ENCODE peak calls at places on chromosomes 12 and 14, in seven cellular contexts. One of them, this sample, is unnamed.

GRCh38 chr12:78185109-78185508 is 354.4 kb downstream of the NAV3 start:
- DNase-seq in HCT116: no peak
- DNase-seq in HepG2: no peak
- DNase-seq in H1: no peak
- DNase-seq in Panc1: no peak
- DNase-seq in K562: no peak
- DNase-seq in GM12878: no peak
- DNase-seq in this sample: no peak

GRCh38 chr12:47586952-47587669 is 118.7 kb downstream of the RPAP3 start:
- DNase-seq in H1: no peak
- DNase-seq in GM12878: no peak
- DNase-seq in HepG2: no peak
- DNase-seq in HCT116: no peak
- DNase-seq in Panc1: no peak
- DNase-seq in K562: no peak
- DNase-seq in this sample: no peak

GRCh38 chr12:55068416-55069010 is 48.7 kb downstream of the NEUROD4 start:
- DNase-seq in Panc1: peak; percentile 35
- DNase-seq in K562: peak; percentile 64
- DNase-seq in HepG2: peak; percentile 30
- DNase-seq in H1: no peak
- DNase-seq in GM12878: no peak
- DNase-seq in HCT116: peak; percentile 51
- DNase-seq in this sample: peak; percentile 48

GRCh38 chr12:98373019-98373554 is 142.3 kb upstream of the TMPO start:
- DNase-seq in H1: no peak
- DNase-seq in HepG2: peak; percentile 30
- DNase-seq in HCT116: peak; percentile 39
- DNase-seq in GM12878: no peak
- DNase-seq in K562: peak; percentile 44
- DNase-seq in Panc1: no peak
- DNase-seq in this sample: peak; percentile 43

GRCh38 chr12:41151789-41152188 is 36.3 kb upstream of the PDZRN4 start:
- DNase-seq in K562: no peak
- DNase-seq in HCT116: no peak
- DNase-seq in GM12878: no peak
- DNase-seq in H1: no peak
- DNase-seq in HepG2: no peak
- DNase-seq in Panc1: no peak
- DNase-seq in this sample: no peak

GRCh38 chr12:37666069-37666781 is 650.3 kb upstream of the ALG10B start:
- DNase-seq in HepG2: no peak
- DNase-seq in K562: no peak
- DNase-seq in GM12878: no peak
- DNase-seq in H1: no peak
- DNase-seq in Panc1: no peak
- DNase-seq in HCT116: no peak
- DNase-seq in this sample: no peak

GRCh38 chr14:49982522-49982951 is 89.7 kb downstream of the ARF6 start:
- DNase-seq in GM12878: no peak
- DNase-seq in H1: no peak
- DNase-seq in K562: no peak
- DNase-seq in Panc1: no peak
- DNase-seq in HCT116: no peak
- DNase-seq in HepG2: no peak
- DNase-seq in this sample: no peak

GRCh38 chr14:87306770-87307169 is 686.2 kb downstream of the GALC start:
- DNase-seq in GM12878: no peak
- DNase-seq in H1: no peak
- DNase-seq in HepG2: no peak
- DNase-seq in K562: no peak
- DNase-seq in HCT116: no peak
- DNase-seq in Panc1: no peak
- DNase-seq in this sample: no peak

GRCh38 chr14:68137704-68138619 is 318.4 kb downstream of the RAD51B start:
- DNase-seq in K562: peak; percentile 13
- DNase-seq in HepG2: peak; percentile 77
- DNase-seq in GM12878: no peak
- DNase-seq in HCT116: peak; percentile 84
- DNase-seq in H1: peak; percentile 79
- DNase-seq in Panc1: peak; percentile 87
- DNase-seq in this sample: peak; percentile 5

GRCh38 chr14:60736494-60736893 is 1.9 kb downstream of the MNAT1 start:
- DNase-seq in H1: no peak
- DNase-seq in HepG2: peak; percentile 71
- DNase-seq in K562: no peak
- DNase-seq in HCT116: no peak
- DNase-seq in GM12878: no peak
- DNase-seq in Panc1: no peak
- DNase-seq in this sample: no peak

GRCh38 chr14:69928111-69928523 is 48.9 kb downstream of the SMOC1 start:
- DNase-seq in K562: no peak
- DNase-seq in H1: no peak
- DNase-seq in GM12878: no peak
- DNase-seq in HepG2: no peak
- DNase-seq in HCT116: no peak
- DNase-seq in Panc1: no peak
- DNase-seq in this sample: no peak

GRCh38 chr14:95183532-95184412 is 26.4 kb upstream of the DICER1 start:
- DNase-seq in H1: no peak
- DNase-seq in HCT116: no peak
- DNase-seq in GM12878: peak; percentile 25
- DNase-seq in Panc1: no peak
- DNase-seq in HepG2: no peak
- DNase-seq in K562: no peak
- DNase-seq in this sample: no peak

GRCh38 chr14:41120400-41120799 is 486.3 kb upstream of the LRFN5 start:
- DNase-seq in H1: no peak
- DNase-seq in Panc1: no peak
- DNase-seq in K562: no peak
- DNase-seq in GM12878: no peak
- DNase-seq in HepG2: no peak
- DNase-seq in HCT116: no peak
- DNase-seq in this sample: no peak

GRCh38 chr14:58455593-58456265 is 28.2 kb downstream of the KIAA0586 start:
- DNase-seq in K562: no peak
- DNase-seq in Panc1: peak; percentile 76
- DNase-seq in HepG2: no peak
- DNase-seq in H1: peak; percentile 7
- DNase-seq in HCT116: no peak
- DNase-seq in GM12878: no peak
- DNase-seq in this sample: no peak

GRCh38 chr14:103545915-103546650 is 16.4 kb downstream of the BAG5 start:
- DNase-seq in HepG2: no peak
- DNase-seq in Panc1: no peak
- DNase-seq in H1: no peak
- DNase-seq in HCT116: no peak
- DNase-seq in GM12878: no peak
- DNase-seq in K562: no peak
- DNase-seq in this sample: peak; percentile 31

GRCh38 chr12:66103011-66103913 is 27.3 kb downstream of the LLPH start:
- DNase-seq in Panc1: no peak
- DNase-seq in HepG2: no peak
- DNase-seq in K562: peak; percentile 12
- DNase-seq in H1: no peak
- DNase-seq in HCT116: peak; percentile 24
- DNase-seq in GM12878: no peak
- DNase-seq in this sample: no peak

GRCh38 chr12:70427611-70428010 is 61.5 kb downstream of the KCNMB4 start:
- DNase-seq in GM12878: no peak
- DNase-seq in K562: no peak
- DNase-seq in H1: no peak
- DNase-seq in HepG2: no peak
- DNase-seq in HCT116: no peak
- DNase-seq in Panc1: no peak
- DNase-seq in this sample: no peak

DNA sequence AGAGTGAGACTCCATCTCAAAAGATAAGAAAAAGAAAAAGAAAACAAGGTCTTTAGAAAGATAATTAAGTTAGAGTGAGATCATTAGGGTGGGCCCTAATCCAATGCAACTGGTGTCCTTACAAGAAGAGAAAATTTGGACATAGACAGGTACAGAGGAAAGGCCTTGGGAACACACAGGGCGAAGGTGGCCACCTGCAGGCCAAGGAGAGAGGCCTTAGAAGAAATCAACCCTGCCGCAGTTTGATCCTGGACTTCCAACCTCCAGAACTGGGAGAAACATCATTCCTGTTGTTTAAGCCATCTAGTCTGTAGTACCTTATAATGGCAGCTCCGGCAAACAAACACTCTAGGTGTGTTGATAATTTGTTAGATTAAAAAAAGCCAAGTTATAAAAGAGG is 491.9 kb downstream of the MED13L start:
- DNase-seq in HepG2: no peak
- DNase-seq in Panc1: no peak
- DNase-seq in H1: no peak
- DNase-seq in GM12878: no peak
- DNase-seq in HCT116: no peak
- DNase-seq in K562: no peak
- DNase-seq in this sample: no peak
- TF ChIP-seq SIN3A in HepG2: no peak
- TF ChIP-seq SIN3A in Panc1: no peak
- TF ChIP-seq SIN3A in H1: no peak
- TF ChIP-seq SIN3A in GM12878: no peak
- TF ChIP-seq SIN3A in HCT116: no peak
- TF ChIP-seq SIN3A in K562: no peak
- TF ChIP-seq SIN3A in this sample: no peak

GRCh38 chr12:54053625-54054441 is at the start of gene HOXC4:
- DNase-seq in HCT116: no peak
- DNase-seq in K562: no peak
- DNase-seq in HepG2: no peak
- DNase-seq in Panc1: no peak
- DNase-seq in GM12878: no peak
- DNase-seq in H1: no peak
- DNase-seq in this sample: peak; percentile 86
- TF ChIP-seq SIN3A in HCT116: no peak
- TF ChIP-seq SIN3A in K562: no peak
- TF ChIP-seq SIN3A in HepG2: no peak
- TF ChIP-seq SIN3A in Panc1: no peak
- TF ChIP-seq SIN3A in GM12878: no peak
- TF ChIP-seq SIN3A in H1: no peak
- TF ChIP-seq SIN3A in this sample: peak; percentile 37

GRCh38 chr12:7642876-7643309 is 22.8 kb downstream of the APOBEC1 start:
- DNase-seq in HCT116: peak; percentile 22
- DNase-seq in H1: no peak
- DNase-seq in Panc1: no peak
- DNase-seq in HepG2: peak; percentile 15
- DNase-seq in K562: no peak
- DNase-seq in GM12878: no peak
- DNase-seq in this sample: no peak

GRCh38 chr12:7646178-7646475 is 19.6 kb downstream of the APOBEC1 start:
- DNase-seq in HepG2: no peak
- DNase-seq in GM12878: no peak
- DNase-seq in Panc1: no peak
- DNase-seq in K562: no peak
- DNase-seq in H1: no peak
- DNase-seq in HCT116: no peak
- DNase-seq in this sample: no peak

GRCh38 chr12:7647071-7647470 is 18.6 kb downstream of the APOBEC1 start:
- DNase-seq in Panc1: no peak
- DNase-seq in K562: no peak
- DNase-seq in HCT116: no peak
- DNase-seq in HepG2: no peak
- DNase-seq in H1: no peak
- DNase-seq in GM12878: no peak
- DNase-seq in this sample: no peak

GRCh38 chr12:7642287-7642686 is 23.4 kb downstream of the APOBEC1 start:
- DNase-seq in GM12878: no peak
- DNase-seq in HepG2: peak; percentile 9
- DNase-seq in H1: no peak
- DNase-seq in K562: no peak
- DNase-seq in Panc1: no peak
- DNase-seq in HCT116: no peak
- DNase-seq in this sample: no peak

GRCh38 chr12:7645395-7646177 is 20.1 kb downstream of the APOBEC1 start:
- DNase-seq in Panc1: no peak
- DNase-seq in GM12878: no peak
- DNase-seq in K562: peak; percentile 35
- DNase-seq in HCT116: peak; percentile 24
- DNase-seq in HepG2: peak; percentile 6
- DNase-seq in H1: no peak
- DNase-seq in this sample: peak; percentile 52
- TF ChIP-seq SIN3A in Panc1: no peak
- TF ChIP-seq SIN3A in GM12878: no peak
- TF ChIP-seq SIN3A in K562: no peak
- TF ChIP-seq SIN3A in HCT116: no peak
- TF ChIP-seq SIN3A in HepG2: no peak
- TF ChIP-seq SIN3A in H1: no peak
- TF ChIP-seq SIN3A in this sample: no peak

GRCh38 chr12:93185369-93185741 is 192.4 kb upstream of the NUDT4 start:
- DNase-seq in K562: no peak
- DNase-seq in HepG2: no peak
- DNase-seq in Panc1: no peak
- DNase-seq in H1: no peak
- DNase-seq in HCT116: no peak
- DNase-seq in GM12878: no peak
- DNase-seq in this sample: no peak

GRCh38 chr12:93186621-93187020 is 191.1 kb upstream of the NUDT4 start:
- DNase-seq in GM12878: no peak
- DNase-seq in H1: no peak
- DNase-seq in Panc1: no peak
- DNase-seq in K562: no peak
- DNase-seq in HepG2: no peak
- DNase-seq in HCT116: no peak
- DNase-seq in this sample: no peak

GRCh38 chr12:93184664-93185368 is 192.9 kb upstream of the NUDT4 start:
- DNase-seq in GM12878: no peak
- DNase-seq in Panc1: no peak
- DNase-seq in K562: no peak
- DNase-seq in HepG2: no peak
- DNase-seq in H1: no peak
- DNase-seq in HCT116: no peak
- DNase-seq in this sample: no peak

GRCh38 chr12:93186131-93186530 is 191.6 kb upstream of the NUDT4 start:
- DNase-seq in Panc1: no peak
- DNase-seq in HCT116: no peak
- DNase-seq in H1: no peak
- DNase-seq in HepG2: no peak
- DNase-seq in K562: no peak
- DNase-seq in GM12878: no peak
- DNase-seq in this sample: no peak

DNA sequence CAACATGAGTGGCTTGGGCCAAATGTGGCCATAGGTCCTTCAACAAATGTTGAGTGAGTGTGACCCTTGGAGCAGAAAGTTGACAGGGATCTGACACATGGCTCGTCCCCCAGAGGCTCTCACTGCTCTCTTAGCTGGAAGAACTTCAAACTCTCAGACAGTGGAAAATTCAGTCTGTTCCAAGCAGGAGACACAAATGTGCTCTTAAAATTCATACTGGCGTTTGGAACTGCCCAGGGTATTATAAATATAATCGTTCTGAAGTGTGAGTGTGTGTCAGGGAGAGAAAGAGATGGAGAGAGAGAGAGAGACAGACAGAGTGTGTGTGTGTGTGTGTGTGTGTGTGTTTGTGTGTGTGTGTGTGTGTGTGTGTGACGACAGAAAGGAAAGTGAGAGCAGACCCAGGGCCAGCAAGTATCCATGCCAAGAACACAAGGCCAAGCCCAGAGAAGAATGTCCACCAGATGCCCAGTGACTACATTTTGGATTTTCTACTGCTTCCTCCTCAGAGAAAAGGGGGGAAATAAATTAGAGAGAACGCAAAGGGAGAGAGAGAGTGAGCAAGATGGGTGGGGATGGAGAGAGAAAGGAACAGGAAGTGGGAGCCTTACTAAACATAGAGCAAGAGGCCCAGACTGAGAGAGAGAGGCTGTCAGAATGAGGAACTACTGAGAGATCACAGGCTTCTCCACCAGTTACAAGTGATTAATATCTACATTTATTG is 193.6 kb upstream of the NUDT4 start:
- DNase-seq in GM12878: peak; percentile 73
- DNase-seq in HCT116: no peak
- DNase-seq in K562: peak; percentile 23
- DNase-seq in HepG2: no peak
- DNase-seq in Panc1: no peak
- DNase-seq in H1: no peak
- DNase-seq in this sample: peak; percentile 10
- TF ChIP-seq SIN3A in GM12878: no peak
- TF ChIP-seq SIN3A in HCT116: no peak
- TF ChIP-seq SIN3A in K562: no peak
- TF ChIP-seq SIN3A in HepG2: no peak
- TF ChIP-seq SIN3A in Panc1: no peak
- TF ChIP-seq SIN3A in H1: no peak
- TF ChIP-seq SIN3A in this sample: no peak